ENCODE peak calls at places on chromosomes 16 and 17, in six cellular contexts. One of them, this sample, is unnamed.

GRCh38 chr17:77882040-77882439 is 76.5 kb upstream of the TNRC6C start:
- DNase-seq in RWPE2: no peak
- DNase-seq in DND-41: no peak
- DNase-seq in astrocyte of the spinal cord: no peak
- DNase-seq in fibroblast of mammary gland: no peak
- DNase-seq in prostate gland: no peak
- DNase-seq in this sample: no peak

GRCh38 chr17:29723283-29724047 is 100.8 kb upstream of the CORO6 start:
- DNase-seq in prostate gland: no peak
- DNase-seq in astrocyte of the spinal cord: no peak
- DNase-seq in RWPE2: no peak
- DNase-seq in DND-41: no peak
- DNase-seq in fibroblast of mammary gland: no peak
- DNase-seq in this sample: no peak

GRCh38 chr17:34579017-34579946 is at the start of gene TMEM132E:
- DNase-seq in RWPE2: no peak
- DNase-seq in astrocyte of the spinal cord: no peak
- DNase-seq in DND-41: no peak
- DNase-seq in prostate gland: peak; percentile 46
- DNase-seq in fibroblast of mammary gland: no peak
- DNase-seq in this sample: no peak

GRCh38 chr16:55326261-55326802 is 2.3 kb downstream of the IRX6 start:
- DNase-seq in RWPE2: no peak
- DNase-seq in DND-41: no peak
- DNase-seq in fibroblast of mammary gland: no peak
- DNase-seq in astrocyte of the spinal cord: no peak
- DNase-seq in prostate gland: no peak
- DNase-seq in this sample: no peak

GRCh38 chr17:75695141-75695829 is 26.0 kb upstream of the ITGB4 start:
- DNase-seq in prostate gland: no peak
- DNase-seq in astrocyte of the spinal cord: peak; percentile 52
- DNase-seq in DND-41: no peak
- DNase-seq in fibroblast of mammary gland: peak; percentile 75
- DNase-seq in RWPE2: no peak
- DNase-seq in this sample: no peak

GRCh38 chr16:8832383-8833100 is 34.9 kb downstream of the PMM2 start:
- DNase-seq in DND-41: peak; percentile 91
- DNase-seq in fibroblast of mammary gland: no peak
- DNase-seq in prostate gland: no peak
- DNase-seq in RWPE2: no peak
- DNase-seq in astrocyte of the spinal cord: no peak
- DNase-seq in this sample: no peak

GRCh38 chr16:81625544-81626152 is 153.4 kb upstream of the PLCG2 start:
- DNase-seq in astrocyte of the spinal cord: peak; percentile 43
- DNase-seq in DND-41: no peak
- DNase-seq in prostate gland: peak; percentile 41
- DNase-seq in fibroblast of mammary gland: peak; percentile 29
- DNase-seq in RWPE2: no peak
- DNase-seq in this sample: no peak

GRCh38 chr16:4488486-4488967 is 12.3 kb downstream of the HMOX2 start:
- DNase-seq in DND-41: peak; percentile 61
- DNase-seq in astrocyte of the spinal cord: no peak
- DNase-seq in prostate gland: no peak
- DNase-seq in RWPE2: no peak
- DNase-seq in fibroblast of mammary gland: peak; percentile 5
- DNase-seq in this sample: no peak

GRCh38 chr16:12095275-12096161 is 119.0 kb downstream of the SNX29 start:
- DNase-seq in fibroblast of mammary gland: peak; percentile 55
- DNase-seq in astrocyte of the spinal cord: peak; percentile 66
- DNase-seq in DND-41: peak; percentile 61
- DNase-seq in prostate gland: peak; percentile 62
- DNase-seq in RWPE2: peak; percentile 17
- DNase-seq in this sample: no peak

GRCh38 chr16:17026600-17027242 is 444.0 kb downstream of the XYLT1 start:
- DNase-seq in fibroblast of mammary gland: no peak
- DNase-seq in RWPE2: no peak
- DNase-seq in astrocyte of the spinal cord: no peak
- DNase-seq in DND-41: no peak
- DNase-seq in prostate gland: no peak
- DNase-seq in this sample: no peak

GRCh38 chr16:57143125-57143965 is 42.5 kb downstream of the PSME3IP1 start:
- DNase-seq in fibroblast of mammary gland: no peak
- DNase-seq in RWPE2: no peak
- DNase-seq in DND-41: no peak
- DNase-seq in astrocyte of the spinal cord: no peak
- DNase-seq in prostate gland: no peak
- DNase-seq in this sample: no peak

GRCh38 chr17:58282442-58282841 is 1.7 kb upstream of the MPO start:
- DNase-seq in RWPE2: no peak
- DNase-seq in DND-41: no peak
- DNase-seq in prostate gland: no peak
- DNase-seq in fibroblast of mammary gland: no peak
- DNase-seq in astrocyte of the spinal cord: no peak
- DNase-seq in this sample: no peak

GRCh38 chr17:43030137-43030767 is 5.2 kb downstream of the RND2 start:
- DNase-seq in prostate gland: no peak
- DNase-seq in fibroblast of mammary gland: no peak
- DNase-seq in RWPE2: no peak
- DNase-seq in astrocyte of the spinal cord: no peak
- DNase-seq in DND-41: no peak
- DNase-seq in this sample: no peak

DNA sequence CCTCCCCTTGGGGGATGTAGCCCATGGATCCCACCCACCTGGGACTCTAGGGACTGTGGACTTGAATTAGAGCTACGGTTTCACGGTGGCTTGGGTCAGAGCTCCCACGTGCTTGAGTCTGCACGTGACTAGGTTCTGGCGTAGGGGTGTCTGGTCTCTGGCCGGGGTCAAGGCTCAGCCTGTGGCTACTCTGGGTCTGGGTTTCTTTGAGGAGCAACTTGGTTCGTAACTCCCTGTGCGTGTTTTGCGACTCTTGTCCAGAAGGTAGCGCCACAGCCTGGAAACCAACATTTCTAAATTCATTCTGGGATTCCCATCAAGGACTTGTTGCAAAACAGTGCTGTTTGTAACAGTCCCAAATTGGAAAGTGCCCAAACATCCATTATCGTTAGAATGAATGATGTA is 462 bp upstream of the GGT6 start:
- DNase-seq in prostate gland: no peak
- DNase-seq in fibroblast of mammary gland: peak; percentile 42
- DNase-seq in DND-41: no peak
- DNase-seq in RWPE2: no peak
- DNase-seq in astrocyte of the spinal cord: no peak
- DNase-seq in this sample: no peak
- TF ChIP-seq CTCF in prostate gland: no peak
- TF ChIP-seq CTCF in fibroblast of mammary gland: peak; percentile 22
- TF ChIP-seq CTCF in DND-41: peak; percentile 11
- TF ChIP-seq CTCF in RWPE2: no peak
- TF ChIP-seq CTCF in astrocyte of the spinal cord: no peak
- TF ChIP-seq CTCF in this sample: peak; percentile 26

GRCh38 chr17:82007495-82008257 is 15.0 kb downstream of the CENPX start:
- DNase-seq in RWPE2: no peak
- DNase-seq in astrocyte of the spinal cord: peak; percentile 30
- DNase-seq in DND-41: no peak
- DNase-seq in fibroblast of mammary gland: no peak
- DNase-seq in prostate gland: no peak
- DNase-seq in this sample: no peak
- TF ChIP-seq CTCF in RWPE2: no peak
- TF ChIP-seq CTCF in astrocyte of the spinal cord: peak; percentile 30
- TF ChIP-seq CTCF in DND-41: no peak
- TF ChIP-seq CTCF in fibroblast of mammary gland: no peak
- TF ChIP-seq CTCF in prostate gland: no peak
- TF ChIP-seq CTCF in this sample: peak; percentile 29

DNA sequence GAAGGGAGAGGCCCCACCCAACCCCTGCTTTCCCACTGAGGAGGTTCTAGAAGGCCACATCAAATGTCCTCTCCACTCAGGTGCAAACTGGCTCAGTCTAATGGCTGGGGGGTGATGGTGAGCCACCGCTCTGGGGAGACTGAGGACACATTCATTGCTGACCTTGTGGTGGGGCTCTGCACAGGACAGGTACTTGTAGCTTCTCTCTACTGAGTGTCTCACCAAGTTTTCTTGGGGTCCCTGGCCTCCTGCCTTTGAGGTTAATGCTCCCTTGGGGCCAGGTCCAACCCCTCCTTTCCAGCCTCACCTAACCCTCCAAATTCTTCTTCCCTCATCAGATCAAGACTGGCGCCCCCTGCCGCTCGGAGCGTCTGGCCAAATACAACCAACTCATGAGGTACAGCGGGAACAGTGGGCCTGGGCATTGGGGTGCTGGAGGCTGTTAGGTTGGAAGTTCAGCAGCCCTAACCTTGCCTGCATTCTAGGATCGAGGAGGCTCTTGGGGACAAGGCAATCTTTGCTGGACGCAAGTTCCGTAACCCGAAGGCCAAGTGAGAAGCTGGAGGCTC is 5.7 kb downstream of the ENO3 start:
- DNase-seq in RWPE2: no peak
- DNase-seq in astrocyte of the spinal cord: no peak
- DNase-seq in prostate gland: no peak
- DNase-seq in fibroblast of mammary gland: no peak
- DNase-seq in DND-41: no peak
- DNase-seq in this sample: no peak
- TF ChIP-seq CTCF in RWPE2: no peak
- TF ChIP-seq CTCF in astrocyte of the spinal cord: peak; percentile 16
- TF ChIP-seq CTCF in prostate gland: no peak
- TF ChIP-seq CTCF in fibroblast of mammary gland: peak; percentile 33
- TF ChIP-seq CTCF in DND-41: peak; percentile 33
- TF ChIP-seq CTCF in this sample: peak; percentile 24

GRCh38 chr17:28554565-28554964 is 2.1 kb upstream of the UNC119 start:
- DNase-seq in prostate gland: no peak
- DNase-seq in fibroblast of mammary gland: no peak
- DNase-seq in astrocyte of the spinal cord: no peak
- DNase-seq in RWPE2: no peak
- DNase-seq in DND-41: no peak
- DNase-seq in this sample: peak; percentile 35
- TF ChIP-seq CTCF in prostate gland: no peak
- TF ChIP-seq CTCF in fibroblast of mammary gland: no peak
- TF ChIP-seq CTCF in astrocyte of the spinal cord: no peak
- TF ChIP-seq CTCF in RWPE2: no peak
- TF ChIP-seq CTCF in DND-41: peak; percentile 48
- TF ChIP-seq CTCF in this sample: no peak

DNA sequence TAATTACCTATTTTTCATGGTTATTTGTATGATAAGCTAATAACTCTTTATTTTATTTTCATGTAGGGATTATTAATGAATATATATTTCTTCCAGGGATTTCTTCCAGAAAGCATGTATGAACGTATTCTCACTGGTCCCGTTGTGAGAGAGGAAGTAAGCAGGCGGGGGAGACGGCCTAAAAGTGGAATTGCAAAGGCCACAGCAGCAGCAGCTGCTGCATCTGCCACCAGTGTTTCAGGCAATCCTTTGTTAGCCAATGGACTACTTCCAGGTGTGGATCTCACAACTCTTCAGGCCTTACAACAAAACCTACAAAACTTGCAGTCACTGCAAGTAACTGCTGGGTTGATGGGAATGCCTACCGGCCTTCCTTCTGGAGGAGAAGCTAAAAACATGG is 110.3 kb upstream of the RBL2 start:
- DNase-seq in RWPE2: no peak
- DNase-seq in DND-41: no peak
- DNase-seq in fibroblast of mammary gland: no peak
- DNase-seq in prostate gland: no peak
- DNase-seq in astrocyte of the spinal cord: no peak
- DNase-seq in this sample: no peak
- TF ChIP-seq CTCF in RWPE2: no peak
- TF ChIP-seq CTCF in DND-41: no peak
- TF ChIP-seq CTCF in fibroblast of mammary gland: no peak
- TF ChIP-seq CTCF in prostate gland: no peak
- TF ChIP-seq CTCF in astrocyte of the spinal cord: no peak
- TF ChIP-seq CTCF in this sample: no peak

GRCh38 chr17:66789961-66790421 is 44.9 kb upstream of the CACNG5 start:
- DNase-seq in fibroblast of mammary gland: no peak
- DNase-seq in prostate gland: no peak
- DNase-seq in DND-41: no peak
- DNase-seq in RWPE2: no peak
- DNase-seq in astrocyte of the spinal cord: no peak
- DNase-seq in this sample: peak; percentile 57
- TF ChIP-seq CTCF in fibroblast of mammary gland: no peak
- TF ChIP-seq CTCF in prostate gland: no peak
- TF ChIP-seq CTCF in DND-41: no peak
- TF ChIP-seq CTCF in RWPE2: no peak
- TF ChIP-seq CTCF in astrocyte of the spinal cord: no peak
- TF ChIP-seq CTCF in this sample: no peak

DNA sequence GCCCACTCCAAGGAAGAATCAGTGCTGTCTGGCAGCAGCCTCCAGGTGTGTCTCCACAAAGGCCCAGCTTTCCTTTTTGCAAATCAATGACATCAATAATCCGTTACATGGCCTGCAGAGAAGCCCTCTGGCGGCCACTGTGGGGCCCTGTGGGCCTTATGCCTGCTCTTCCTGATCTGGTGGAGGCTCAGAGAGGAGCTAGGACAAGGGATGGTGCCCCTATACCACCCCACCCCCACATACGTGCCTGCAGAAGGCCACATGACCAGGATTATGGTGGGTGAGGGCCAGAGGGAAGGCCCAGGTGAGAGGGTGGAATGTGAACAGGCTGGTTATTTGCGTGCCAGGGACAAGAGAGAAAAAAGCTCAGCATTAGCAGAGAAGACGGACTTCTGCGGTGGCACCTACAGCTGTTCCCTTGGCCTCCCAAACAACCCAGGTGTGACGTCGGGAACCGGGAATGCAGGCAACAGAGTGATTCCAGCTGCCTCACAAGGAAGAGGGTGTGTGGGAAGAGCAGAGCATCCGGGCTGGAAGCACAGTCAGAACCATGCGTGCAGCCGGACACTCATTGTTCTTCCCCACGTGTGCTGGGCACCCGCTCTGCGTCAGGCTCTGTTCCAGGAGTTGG is 22.5 kb downstream of the EIF4A3 start:
- DNase-seq in prostate gland: peak; percentile 60
- DNase-seq in DND-41: no peak
- DNase-seq in fibroblast of mammary gland: peak; percentile 84
- DNase-seq in RWPE2: no peak
- DNase-seq in astrocyte of the spinal cord: peak; percentile 20
- DNase-seq in this sample: no peak
- TF ChIP-seq CTCF in prostate gland: peak; percentile 38
- TF ChIP-seq CTCF in DND-41: peak; percentile 8
- TF ChIP-seq CTCF in fibroblast of mammary gland: peak; percentile 25
- TF ChIP-seq CTCF in RWPE2: peak; percentile 35
- TF ChIP-seq CTCF in astrocyte of the spinal cord: peak; percentile 56
- TF ChIP-seq CTCF in this sample: peak; percentile 54

This sample was measured in chondrocyte.